ENCODE peak calls at places on chromosomes 3 and 15, in eight cellular contexts. One of them, this sample, is unnamed.

GRCh38 chr15:38128389-38128788 is 124.2 kb upstream of the SPRED1 start:
- DNase-seq in brain microvascular endothelial cell: no peak
- DNase-seq in cardiac muscle cell: no peak
- DNase-seq in HL-60: no peak
- DNase-seq in AG04450: no peak
- DNase-seq in GM12878: no peak
- DNase-seq in A549: no peak
- DNase-seq in IMR-90: peak; percentile 8
- DNase-seq in this sample: no peak

GRCh38 chr15:23835944-23836343 is 148.8 kb upstream of the NDN start:
- DNase-seq in GM12878: no peak
- DNase-seq in AG04450: no peak
- DNase-seq in HL-60: no peak
- DNase-seq in A549: no peak
- DNase-seq in cardiac muscle cell: no peak
- DNase-seq in IMR-90: no peak
- DNase-seq in brain microvascular endothelial cell: no peak
- DNase-seq in this sample: no peak

GRCh38 chr15:59313703-59314332 is 58.9 kb downstream of the MYO1E start:
- DNase-seq in GM12878: peak; percentile 81
- DNase-seq in cardiac muscle cell: no peak
- DNase-seq in IMR-90: peak; percentile 47
- DNase-seq in HL-60: no peak
- DNase-seq in AG04450: no peak
- DNase-seq in A549: peak; percentile 67
- DNase-seq in brain microvascular endothelial cell: no peak
- DNase-seq in this sample: no peak

GRCh38 chr3:156230291-156230900 is 110.0 kb downstream of the KCNAB1 start:
- DNase-seq in IMR-90: no peak
- DNase-seq in A549: no peak
- DNase-seq in GM12878: no peak
- DNase-seq in AG04450: no peak
- DNase-seq in HL-60: no peak
- DNase-seq in cardiac muscle cell: no peak
- DNase-seq in brain microvascular endothelial cell: no peak
- DNase-seq in this sample: no peak

GRCh38 chr15:40069178-40070165 is 30.5 kb upstream of the SRP14 start:
- DNase-seq in AG04450: no peak
- DNase-seq in brain microvascular endothelial cell: no peak
- DNase-seq in IMR-90: no peak
- DNase-seq in A549: peak; percentile 76
- DNase-seq in cardiac muscle cell: peak; percentile 44
- DNase-seq in GM12878: no peak
- DNase-seq in HL-60: peak; percentile 51
- DNase-seq in this sample: no peak

GRCh38 chr15:82132742-82133141 is 86.9 kb upstream of the MEX3B start:
- DNase-seq in cardiac muscle cell: no peak
- DNase-seq in GM12878: no peak
- DNase-seq in AG04450: peak; percentile 65
- DNase-seq in HL-60: no peak
- DNase-seq in A549: peak; percentile 51
- DNase-seq in IMR-90: peak; percentile 93
- DNase-seq in brain microvascular endothelial cell: peak; percentile 89
- DNase-seq in this sample: peak; percentile 39

GRCh38 chr3:148513066-148513671 is 184.5 kb upstream of the AGTR1 start:
- DNase-seq in GM12878: no peak
- DNase-seq in HL-60: no peak
- DNase-seq in AG04450: no peak
- DNase-seq in cardiac muscle cell: no peak
- DNase-seq in IMR-90: peak; percentile 50
- DNase-seq in A549: no peak
- DNase-seq in brain microvascular endothelial cell: no peak
- DNase-seq in this sample: no peak

GRCh38 chr3:116981088-116981487 is 271.5 kb downstream of the TUSC7 start:
- DNase-seq in HL-60: no peak
- DNase-seq in IMR-90: no peak
- DNase-seq in GM12878: no peak
- DNase-seq in A549: no peak
- DNase-seq in brain microvascular endothelial cell: no peak
- DNase-seq in AG04450: no peak
- DNase-seq in cardiac muscle cell: no peak
- DNase-seq in this sample: no peak

GRCh38 chr3:115186351-115187148 is 39.5 kb upstream of the ZBTB20 start:
- DNase-seq in HL-60: no peak
- DNase-seq in A549: no peak
- DNase-seq in AG04450: no peak
- DNase-seq in IMR-90: no peak
- DNase-seq in brain microvascular endothelial cell: no peak
- DNase-seq in cardiac muscle cell: no peak
- DNase-seq in GM12878: peak; percentile 12
- DNase-seq in this sample: no peak

GRCh38 chr15:44541282-44541958 is 4.5 kb downstream of the EIF3J start:
- DNase-seq in cardiac muscle cell: no peak
- DNase-seq in A549: no peak
- DNase-seq in IMR-90: peak; percentile 90
- DNase-seq in GM12878: no peak
- DNase-seq in brain microvascular endothelial cell: peak; percentile 71
- DNase-seq in AG04450: peak; percentile 80
- DNase-seq in HL-60: no peak
- DNase-seq in this sample: peak; percentile 78

GRCh38 chr3:51353131-51353530 is 32.0 kb upstream of the MANF start:
- DNase-seq in AG04450: no peak
- DNase-seq in brain microvascular endothelial cell: no peak
- DNase-seq in A549: no peak
- DNase-seq in cardiac muscle cell: no peak
- DNase-seq in GM12878: no peak
- DNase-seq in IMR-90: no peak
- DNase-seq in HL-60: no peak
- DNase-seq in this sample: no peak

GRCh38 chr3:88362428-88362827 is 212.7 kb downstream of the C3orf38 start:
- DNase-seq in HL-60: no peak
- DNase-seq in IMR-90: no peak
- DNase-seq in cardiac muscle cell: no peak
- DNase-seq in A549: no peak
- DNase-seq in brain microvascular endothelial cell: no peak
- DNase-seq in GM12878: no peak
- DNase-seq in AG04450: no peak
- DNase-seq in this sample: no peak

GRCh38 chr3:152213086-152213674 is 55.5 kb upstream of the MBNL1 start:
- DNase-seq in AG04450: no peak
- DNase-seq in cardiac muscle cell: no peak
- DNase-seq in HL-60: no peak
- DNase-seq in A549: no peak
- DNase-seq in GM12878: no peak
- DNase-seq in IMR-90: no peak
- DNase-seq in brain microvascular endothelial cell: no peak
- DNase-seq in this sample: no peak

GRCh38 chr15:74383695-74384565 is 16.5 kb upstream of the CYP11A1 start:
- DNase-seq in IMR-90: peak; percentile 84
- DNase-seq in GM12878: peak; percentile 93
- DNase-seq in cardiac muscle cell: no peak
- DNase-seq in AG04450: no peak
- DNase-seq in A549: no peak
- DNase-seq in HL-60: no peak
- DNase-seq in brain microvascular endothelial cell: no peak
- DNase-seq in this sample: no peak

GRCh38 chr3:193825617-193826016 is 232.6 kb downstream of the OPA1 start:
- DNase-seq in cardiac muscle cell: no peak
- DNase-seq in brain microvascular endothelial cell: no peak
- DNase-seq in HL-60: no peak
- DNase-seq in A549: no peak
- DNase-seq in IMR-90: no peak
- DNase-seq in AG04450: no peak
- DNase-seq in GM12878: no peak
- DNase-seq in this sample: no peak

GRCh38 chr15:73799466-73799865 is 46.3 kb upstream of the INSYN1 start:
- DNase-seq in HL-60: no peak
- DNase-seq in AG04450: no peak
- DNase-seq in IMR-90: peak; percentile 15
- DNase-seq in cardiac muscle cell: no peak
- DNase-seq in GM12878: no peak
- DNase-seq in brain microvascular endothelial cell: no peak
- DNase-seq in A549: no peak
- DNase-seq in this sample: no peak

GRCh38 chr3:141266797-141267555 is 35.4 kb downstream of the PXYLP1 start:
- DNase-seq in GM12878: no peak
- DNase-seq in A549: no peak
- DNase-seq in brain microvascular endothelial cell: no peak
- DNase-seq in AG04450: no peak
- DNase-seq in HL-60: no peak
- DNase-seq in cardiac muscle cell: no peak
- DNase-seq in IMR-90: no peak
- DNase-seq in this sample: no peak

DNA sequence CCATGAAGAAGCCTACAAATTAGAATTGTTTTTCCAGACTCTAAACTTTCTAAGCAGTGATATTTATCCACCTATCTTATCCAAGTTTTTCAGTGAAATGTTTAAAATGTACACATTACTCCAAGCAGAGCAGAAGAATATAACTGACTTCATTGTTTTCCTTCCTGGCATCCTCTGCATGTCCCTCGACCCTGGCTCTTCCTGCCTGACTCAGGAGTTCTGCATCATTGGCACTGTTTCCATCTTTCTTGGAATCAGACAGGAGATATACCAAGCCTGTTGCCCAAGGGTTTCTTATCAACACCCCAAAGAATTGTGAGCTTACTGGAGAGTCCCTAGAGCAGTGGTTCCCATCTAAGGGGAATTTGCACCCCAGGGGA is 401.5 kb upstream of the PROK2 start:
- DNase-seq in brain microvascular endothelial cell: peak; percentile 25
- DNase-seq in cardiac muscle cell: no peak
- DNase-seq in HL-60: no peak
- DNase-seq in GM12878: no peak
- DNase-seq in A549: no peak
- DNase-seq in AG04450: no peak
- DNase-seq in IMR-90: peak; percentile 60
- DNase-seq in this sample: no peak
- H3K4me3 ChIP-seq in brain microvascular endothelial cell: no peak overlapping the region
- H3K4me3 ChIP-seq in cardiac muscle cell: no peak overlapping the region
- H3K4me3 ChIP-seq in HL-60: no peak overlapping the region
- H3K4me3 ChIP-seq in GM12878: no peak overlapping the region
- H3K4me3 ChIP-seq in A549: no peak overlapping the region
- H3K4me3 ChIP-seq in AG04450: no peak overlapping the region
- H3K4me3 ChIP-seq in IMR-90: no peak overlapping the region
- H3K4me3 ChIP-seq in this sample: no peak overlapping the region

DNA sequence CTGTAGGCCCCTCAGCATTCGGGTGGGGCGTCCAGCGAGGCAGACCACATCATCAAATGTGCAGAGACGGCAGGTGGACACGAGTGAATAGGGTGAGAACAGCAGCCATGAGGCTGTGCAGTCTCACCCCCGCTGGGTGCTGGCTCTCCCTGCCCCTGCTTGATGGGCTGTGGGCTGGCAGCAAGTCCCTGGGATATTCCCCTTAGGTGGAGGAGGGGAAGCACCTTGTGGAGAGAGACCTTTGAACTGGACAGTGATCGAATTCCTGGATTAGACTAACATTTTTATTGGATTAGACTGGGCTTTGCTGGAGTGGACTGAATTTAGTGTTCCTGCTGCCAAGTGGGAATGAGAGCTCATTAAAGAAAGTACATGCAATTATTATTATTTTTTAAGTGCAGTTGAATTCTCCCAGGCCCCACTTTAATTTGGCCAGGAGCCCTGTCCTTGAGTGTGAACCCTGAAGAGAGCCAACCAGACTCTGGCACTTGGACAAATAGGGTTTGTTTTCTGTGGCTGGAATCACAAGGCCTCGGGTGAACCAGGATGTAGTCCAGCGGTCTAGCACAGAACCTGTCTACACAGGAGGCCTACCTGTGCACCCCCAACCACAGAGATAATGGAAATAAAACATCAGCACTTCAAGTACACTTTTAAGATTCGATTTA is 193.1 kb downstream of the ABHD5 start:
- DNase-seq in AG04450: no peak
- DNase-seq in HL-60: no peak
- DNase-seq in GM12878: no peak
- DNase-seq in brain microvascular endothelial cell: no peak
- DNase-seq in IMR-90: no peak
- DNase-seq in cardiac muscle cell: no peak
- DNase-seq in A549: no peak
- DNase-seq in this sample: no peak
- TF ChIP-seq CTCF in AG04450: no peak
- TF ChIP-seq CTCF in HL-60: no peak
- TF ChIP-seq CTCF in GM12878: no peak
- TF ChIP-seq CTCF in brain microvascular endothelial cell: no peak
- TF ChIP-seq CTCF in IMR-90: no peak
- TF ChIP-seq CTCF in cardiac muscle cell: no peak
- TF ChIP-seq CTCF in A549: no peak
- TF ChIP-seq CTCF in this sample: no peak

GRCh38 chr3:27174530-27174929 is 194.7 kb downstream of the NEK10 start:
- DNase-seq in A549: no peak
- DNase-seq in AG04450: no peak
- DNase-seq in cardiac muscle cell: no peak
- DNase-seq in HL-60: no peak
- DNase-seq in IMR-90: no peak
- DNase-seq in brain microvascular endothelial cell: no peak
- DNase-seq in GM12878: no peak
- DNase-seq in this sample: no peak
- H3K4me3 ChIP-seq in A549: no peak overlapping the region
- H3K4me3 ChIP-seq in AG04450: no peak overlapping the region
- H3K4me3 ChIP-seq in cardiac muscle cell: no peak overlapping the region
- H3K4me3 ChIP-seq in HL-60: no peak overlapping the region
- H3K4me3 ChIP-seq in IMR-90: no peak overlapping the region
- H3K4me3 ChIP-seq in brain microvascular endothelial cell: no peak overlapping the region
- H3K4me3 ChIP-seq in GM12878: no peak overlapping the region
- H3K4me3 ChIP-seq in this sample: no peak overlapping the region

DNA sequence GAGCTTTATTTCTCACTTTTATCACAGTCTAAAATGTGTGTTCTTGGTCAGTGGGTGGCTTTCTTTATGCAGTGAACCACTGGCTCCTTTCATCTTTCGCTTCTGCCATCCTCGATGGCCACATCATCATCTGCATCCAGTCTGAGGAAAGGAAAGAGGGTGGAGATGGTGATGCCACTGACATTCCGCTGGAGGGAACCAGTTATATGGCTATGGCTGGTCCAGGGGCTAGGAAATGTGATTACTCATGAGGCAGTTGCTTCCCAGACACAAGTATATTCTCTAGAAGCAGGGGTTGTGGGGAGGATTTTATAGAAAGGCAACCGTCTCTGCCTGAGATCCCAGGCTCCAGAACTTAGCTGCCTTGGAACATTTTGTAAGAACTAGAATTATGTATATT is 246.7 kb upstream of the AZI2 start:
- DNase-seq in AG04450: no peak
- DNase-seq in brain microvascular endothelial cell: no peak
- DNase-seq in IMR-90: no peak
- DNase-seq in GM12878: no peak
- DNase-seq in HL-60: no peak
- DNase-seq in A549: no peak
- DNase-seq in cardiac muscle cell: no peak
- DNase-seq in this sample: no peak
- TF ChIP-seq CTCF in AG04450: no peak
- TF ChIP-seq CTCF in brain microvascular endothelial cell: no peak
- TF ChIP-seq CTCF in IMR-90: no peak
- TF ChIP-seq CTCF in GM12878: no peak
- TF ChIP-seq CTCF in HL-60: no peak
- TF ChIP-seq CTCF in A549: no peak
- TF ChIP-seq CTCF in cardiac muscle cell: no peak
- TF ChIP-seq CTCF in this sample: no peak

DNA sequence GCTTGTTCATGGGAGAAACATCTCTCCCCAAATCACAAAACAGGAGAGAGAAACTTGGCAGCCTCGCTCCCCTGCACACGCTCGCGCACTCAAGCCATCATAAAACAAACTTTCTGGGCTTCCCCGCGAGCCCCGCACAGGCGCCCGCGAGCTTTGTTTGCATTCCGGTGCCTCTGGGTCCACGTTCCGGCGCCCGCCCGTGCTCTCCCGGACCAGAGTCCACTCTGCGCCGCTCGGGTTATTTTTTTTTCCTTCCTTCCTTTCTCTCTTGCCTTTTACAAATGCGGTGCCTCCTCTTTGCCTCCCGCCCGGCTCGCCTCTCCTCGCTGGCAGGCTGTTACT is 363 bp downstream of the MAGI1 start:
- DNase-seq in GM12878: no peak
- DNase-seq in A549: no peak
- DNase-seq in HL-60: no peak
- DNase-seq in brain microvascular endothelial cell: no peak
- DNase-seq in cardiac muscle cell: no peak
- DNase-seq in AG04450: no peak
- DNase-seq in IMR-90: no peak
- DNase-seq in this sample: no peak
- H3K4me3 ChIP-seq in GM12878: peak overlapping the region; percentile 72
- H3K4me3 ChIP-seq in A549: peak overlapping the region; percentile 92
- H3K4me3 ChIP-seq in HL-60: peak overlapping the region; percentile 28
- H3K4me3 ChIP-seq in brain microvascular endothelial cell: peak overlapping the region; percentile 87
- H3K4me3 ChIP-seq in cardiac muscle cell: peak overlapping the region; percentile 77
- H3K4me3 ChIP-seq in AG04450: peak overlapping the region; percentile 96
- H3K4me3 ChIP-seq in IMR-90: peak overlapping the region; percentile 69
- H3K4me3 ChIP-seq in this sample: peak overlapping the region; percentile 63

This sample was measured in astrocyte of the cerebellum.